ENCODE peak calls at places on chromosomes 6 and 20, in ten cellular contexts. L is uterus, Q is K562, E is IMR-90, U is sigmoid colon, N is endothelial cell of umbilical vein, V is GM12878, H is testis, K is heart left ventricle, B is body of pancreas. G is an unnamed sample. For H3K36me3, the result is how much of the 10 kb centered on the place peaks cover.

GRCh38 chr6:19968201-19968600 is 131.0 kb downstream of the ID4 start:
- DNase-seq in L (no peak), N (no peak), E (no peak), Q (peak), U (no peak), H (no peak), V (no peak), K (no peak), B (no peak), G (no peak)

GRCh38 chr20:884983-885952 is 30.9 kb downstream of the ANGPT4 start:
- DNase-seq in K (peak), N (peak), B (no peak), U (no peak), Q (peak), H (peak), E (peak), L (no peak), V (no peak), G (no peak)

GRCh38 chr6:161031721-161032495 is 40.3 kb downstream of the MAP3K4 start:
- DNase-seq in N (peak), U (no peak), K (no peak), L (no peak), V (no peak), H (no peak), E (peak), Q (no peak), B (no peak), G (no peak)

GRCh38 chr20:59751075-59751711 is 146.9 kb downstream of the PHACTR3 start:
- DNase-seq in Q (peak), N (no peak), L (peak), H (peak), V (peak), B (peak), E (peak), U (peak), K (peak), G (peak)

GRCh38 chr6:108635505-108636226 is 74.9 kb downstream of the FOXO3 start:
- DNase-seq in U (no peak), N (no peak), H (no peak), K (no peak), Q (peak), L (no peak), B (no peak), E (no peak), V (no peak), G (no peak)

GRCh38 chr20:40687384-40688128 is 1.5 kb downstream of the MAFB start:
- DNase-seq in L (peak), K (peak), E (no peak), V (no peak), H (peak), U (no peak), Q (no peak), B (peak), N (peak), G (peak)

GRCh38 chr20:57509665-57510237 is 15.2 kb downstream of the CTCFL start:
- DNase-seq in N (no peak), H (peak), L (no peak), V (no peak), E (no peak), K (no peak), Q (peak), B (no peak), U (no peak), G (no peak)

GRCh38 chr20:49448917-49449316 is 33.6 kb downstream of the KCNB1 start:
- DNase-seq in L (no peak), B (no peak), U (peak), N (no peak), E (no peak), V (no peak), K (no peak), H (peak), Q (peak), G (no peak)

GRCh38 chr20:44209691-44210421 is 715 bp downstream of the OSER1 start:
- DNase-seq in L (peak), K (no peak), V (no peak), Q (peak), B (peak), U (no peak), E (peak), N (peak), H (no peak), G (no peak)

DNA sequence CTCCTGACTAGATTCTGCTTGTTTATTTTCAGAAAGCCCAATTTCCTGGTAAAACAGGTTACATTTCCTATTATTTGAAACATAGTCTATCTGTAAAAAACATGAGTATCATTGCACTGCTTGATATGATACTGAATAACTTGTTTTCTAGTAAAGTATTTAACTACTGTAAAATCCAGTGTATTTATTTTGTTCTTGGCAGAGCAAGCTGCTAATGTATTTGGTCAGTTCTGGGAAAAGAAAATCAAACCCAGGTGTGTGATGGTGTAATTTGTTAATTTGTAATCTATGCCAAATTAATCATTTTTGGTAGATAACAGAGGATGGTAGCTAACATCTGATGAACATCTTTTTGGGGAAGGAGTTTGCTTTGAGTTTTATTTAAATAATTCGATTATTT is 50.8 kb downstream of the FKBP5 start:
- DNase-seq in Q (no peak), L (no peak), N (no peak), K (no peak), H (no peak), U (no peak), V (no peak), E (no peak), B (no peak), G (no peak)
- H3K36me3 ChIP-seq in Q (half or more), L (under half), N (under half), K (half or more), H (under half), U (under half), V (under half), E (under half), B (under half), G (half or more)

GRCh38 chr6:44127186-44128019 is at the start of the genes MRPL14 and TMEM63B:
- DNase-seq in E (peak), N (peak), B (peak), H (peak), Q (peak), K (peak), U (peak), L (peak), V (peak), G (peak)
- TF ChIP-seq POLR2A in E (peak), N (peak), B (peak), H (peak), Q (peak), K (no peak), U (peak), L (peak), V (peak), G (peak)

GRCh38 chr6:24663198-24663597 is 3.5 kb downstream of the TDP2 start:
- DNase-seq in L (no peak), E (no peak), U (no peak), V (no peak), B (no peak), Q (no peak), K (no peak), N (no peak), H (no peak), G (no peak)
- H3K36me3 ChIP-seq in L (under half), E (under half), U (under half), V (under half), B (under half), Q (under half), K (under half), N (under half), H (under half), G (under half)

GRCh38 chr6:18389479-18389878 is 2.3 kb downstream of the RNF144B start:
- DNase-seq in U (no peak), H (no peak), B (no peak), K (no peak), L (no peak), V (no peak), N (peak), E (peak), Q (no peak), G (no peak)

GRCh38 chr6:18386302-18386976 is 711 bp upstream of the RNF144B start:
- DNase-seq in L (peak), N (peak), K (no peak), U (no peak), Q (no peak), B (peak), E (peak), H (peak), V (no peak), G (no peak)

GRCh38 chr6:18388942-18389341 is 1.8 kb downstream of the RNF144B start:
- DNase-seq in H (no peak), L (no peak), V (no peak), B (no peak), U (no peak), K (no peak), Q (no peak), N (peak), E (peak), G (no peak)

GRCh38 chr6:18388252-18388651 is 1.1 kb downstream of the RNF144B start:
- DNase-seq in Q (no peak), L (no peak), B (no peak), H (no peak), V (no peak), K (no peak), N (peak), E (no peak), U (no peak), G (no peak)

GRCh38 chr6:18387061-18387721 is at the start of gene RNF144B:
- DNase-seq in B (peak), V (peak), N (peak), K (peak), L (peak), Q (no peak), U (peak), E (peak), H (peak), G (peak)
- TF ChIP-seq POLR2A in B (peak), V (no peak), N (peak), K (no peak), L (peak), Q (no peak), U (peak), E (no peak), H (no peak), G (peak)

DNA sequence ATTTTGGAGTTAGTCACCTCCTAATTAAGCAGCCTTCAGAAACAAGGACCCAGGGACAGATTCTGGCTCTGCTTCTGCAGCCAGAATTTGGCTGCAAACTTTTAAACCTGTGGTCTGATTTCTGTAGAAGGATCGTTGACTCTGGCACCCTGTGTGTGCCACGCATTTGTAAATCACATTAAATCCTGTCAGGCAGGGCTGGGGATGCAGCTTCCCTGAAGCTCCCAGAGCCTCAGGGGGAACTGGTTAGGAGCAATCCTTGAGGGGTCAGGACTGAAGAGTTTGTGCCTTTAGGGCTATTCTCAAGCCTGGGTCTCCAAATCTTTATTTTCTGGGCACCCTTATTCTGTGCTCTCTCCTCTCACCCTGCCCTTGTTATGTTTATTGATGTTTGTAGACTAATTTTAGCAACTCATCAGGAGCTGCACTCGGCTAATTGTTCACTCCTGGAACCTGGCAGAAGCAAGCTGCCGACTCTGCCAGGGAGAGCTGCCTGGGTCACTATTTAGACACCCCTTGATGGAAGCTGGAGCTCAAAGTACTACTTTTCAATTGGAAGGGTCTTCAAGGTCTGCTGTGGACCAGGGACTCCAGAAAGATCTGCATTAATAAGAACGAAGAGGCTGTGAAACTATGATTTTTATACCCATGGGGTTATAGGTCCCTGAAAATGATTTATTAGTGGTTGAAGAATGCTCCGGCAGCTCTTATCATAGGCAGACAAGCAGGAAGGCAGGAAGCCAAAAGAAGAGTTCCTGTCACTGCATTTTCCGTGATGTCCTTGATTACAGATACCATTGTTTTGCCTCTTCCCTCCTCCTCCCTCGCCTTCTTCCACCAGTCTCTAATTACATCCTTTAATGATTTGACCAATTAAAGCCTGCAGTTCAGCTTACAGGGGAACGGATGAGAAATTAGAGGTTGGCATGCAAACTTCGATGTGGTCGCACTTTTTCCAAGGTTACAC is 6.5 kb downstream of the NOX3 start:
- DNase-seq in K (no peak), V (no peak), E (no peak), B (no peak), H (peak), N (peak), L (no peak), Q (peak), U (no peak), G (no peak)
- H3K36me3 ChIP-seq in K (under half), V (under half), E (under half), B (under half), H (under half), N (under half), L (under half), Q (under half), U (under half), G (under half)

GRCh38 chr6:27837636-27838512 is 74.3 kb downstream of the OR2B2 start:
- DNase-seq in Q (peak), V (peak), N (peak), U (peak), L (peak), B (peak), K (peak), H (peak), E (peak), G (peak)

GRCh38 chr6:27834879-27835549 is 77.2 kb downstream of the OR2B2 start:
- DNase-seq in Q (peak), H (no peak), L (no peak), V (no peak), K (no peak), U (no peak), B (no peak), N (no peak), E (no peak), G (no peak)

GRCh38 chr6:27836080-27836782 is 76.0 kb downstream of the OR2B2 start:
- DNase-seq in N (peak), L (no peak), V (no peak), Q (peak), H (no peak), U (no peak), K (no peak), B (no peak), E (no peak), G (no peak)

GRCh38 chr6:27839303-27840081 is 72.7 kb downstream of the OR2B2 start:
- DNase-seq in B (peak), V (no peak), N (peak), E (peak), U (no peak), L (peak), K (no peak), H (peak), Q (peak), G (no peak)

GRCh38 chr6:27836783-27837635 is 75.2 kb downstream of the OR2B2 start:
- DNase-seq in N (peak), V (no peak), K (no peak), B (peak), U (peak), H (peak), E (peak), L (peak), Q (peak), G (peak)
- TF ChIP-seq POLR2A in N (peak), V (peak), K (no peak), B (peak), U (no peak), H (no peak), E (peak), L (peak), Q (peak), G (peak)

GRCh38 chr6:37367557-37367956 is 13.8 kb downstream of the RNF8 start:
- DNase-seq in N (no peak), V (no peak), H (no peak), L (no peak), U (no peak), Q (no peak), E (no peak), K (no peak), B (no peak), G (no peak)
- H3K36me3 ChIP-seq in N (under half), V (under half), H (under half), L (under half), U (under half), Q (half or more), E (under half), K (half or more), B (under half), G (under half)

DNA sequence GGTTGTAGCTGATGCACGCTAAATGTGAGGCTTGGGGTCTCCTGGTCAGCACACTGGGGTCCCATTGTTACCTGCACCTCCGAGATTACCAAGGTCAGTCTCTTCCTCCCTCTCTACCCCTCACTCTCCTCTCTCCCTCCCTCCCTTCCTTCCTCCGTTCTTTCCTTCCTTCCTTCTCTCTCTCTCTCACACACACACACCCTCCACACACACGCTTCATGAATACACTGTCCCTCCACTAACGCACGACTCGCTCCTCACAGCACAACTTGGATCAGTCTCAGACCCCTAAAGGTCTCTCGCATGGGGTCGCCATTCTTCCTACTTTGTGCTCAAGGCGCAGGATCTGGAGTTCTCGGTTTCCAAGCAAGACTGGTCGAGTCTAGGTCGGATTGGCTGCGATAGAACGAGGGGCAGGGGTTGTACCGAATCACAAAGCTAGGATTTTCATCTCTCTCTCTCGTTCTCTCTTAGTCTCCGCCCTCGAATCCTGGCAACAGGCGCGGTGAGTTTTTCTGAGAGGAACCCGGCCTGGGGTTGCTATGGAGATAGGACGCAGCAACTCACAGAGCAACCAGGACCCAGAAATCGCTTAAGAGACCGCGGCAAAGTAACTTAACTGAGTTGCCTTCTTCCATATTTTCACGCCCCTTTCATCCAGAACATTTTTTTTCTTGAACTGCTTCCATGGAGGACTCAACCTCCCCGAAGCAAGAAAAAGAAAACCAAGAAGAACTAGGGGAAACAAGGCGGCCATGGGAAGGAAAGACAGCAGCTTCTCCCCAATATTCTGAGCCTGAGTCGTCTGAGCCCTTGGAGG is at the start of gene RSPH4A:
- DNase-seq in B (peak), Q (peak), E (peak), N (peak), L (peak), V (peak), K (peak), H (peak), U (peak), G (peak)
- TF ChIP-seq POLR2A in B (peak), Q (no peak), E (no peak), N (no peak), L (no peak), V (no peak), K (no peak), H (no peak), U (no peak), G (no peak)

GRCh38 chr20:3805594-3806264 is 9.6 kb downstream of the CDC25B start:
- DNase-seq in K (no peak), E (peak), V (no peak), B (no peak), U (no peak), L (no peak), N (no peak), Q (peak), H (no peak), G (peak)
- H3K36me3 ChIP-seq in K (under half), E (half or more), V (under half), B (under half), U (under half), L (under half), N (under half), Q (half or more), H (under half), G (under half)

DNA sequence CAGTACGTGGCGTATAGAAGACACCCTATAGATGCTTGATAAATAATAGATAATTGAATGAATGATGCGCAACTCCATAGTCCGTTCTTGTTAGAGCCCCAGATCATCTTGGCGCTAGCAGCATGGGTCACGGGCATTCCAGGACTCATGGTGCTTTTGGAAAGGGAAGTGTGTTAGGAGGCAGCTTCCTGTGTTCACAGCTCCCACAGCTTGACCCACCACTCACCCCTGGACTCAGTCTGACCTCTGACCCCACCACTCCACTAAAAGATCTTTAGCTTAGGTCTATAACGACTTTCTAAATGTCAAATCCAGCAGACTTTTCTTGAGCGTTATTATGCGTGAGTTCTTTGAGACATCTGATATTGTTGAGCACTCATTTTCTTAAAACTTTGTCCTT is 35.8 kb upstream of the KIF16B start:
- DNase-seq in U (no peak), Q (no peak), E (no peak), B (no peak), L (no peak), N (no peak), K (no peak), V (no peak), H (no peak), G (no peak)
- TF ChIP-seq POLR2A in U (no peak), Q (no peak), E (no peak), B (no peak), L (no peak), N (no peak), K (no peak), V (no peak), H (no peak), G (no peak)